ENCODE peak calls at places on chromosome 17, in eight cellular contexts. K, Q, M, Y, X, O, L and S are unnamed samples. For H3K4me1, the result is how much of the 10 kb centered on the place peaks cover.

GRCh38 chr17:58575511-58575910 is 61.1 kb upstream of the MTMR4 start:
- DNase-seq in X (no peak), L (no peak), Q (no peak), Y (peak), K (no peak), O (no peak), M (no peak), S (no peak)

GRCh38 chr17:40726919-40727318 is 23.4 kb upstream of the KRT24 start:
- DNase-seq in O (no peak), K (no peak), L (no peak), M (peak), Q (no peak), Y (no peak), X (no peak), S (no peak)

GRCh38 chr17:11140028-11140427 is 101.0 kb upstream of the SHISA6 start:
- DNase-seq in L (no peak), Q (no peak), K (no peak), O (no peak), M (no peak), Y (no peak), X (no peak), S (no peak)

GRCh38 chr17:8825802-8826201 is 26.6 kb upstream of the MFSD6L start:
- DNase-seq in K (no peak), X (no peak), Q (no peak), O (no peak), M (no peak), L (no peak), Y (no peak), S (no peak)

GRCh38 chr17:57875109-57876022 is 25.5 kb upstream of the MRPS23 start:
- DNase-seq in M (peak), Y (peak), K (peak), O (no peak), L (no peak), X (peak), Q (peak), S (peak)

GRCh38 chr17:56833023-56833811 is 503 bp downstream of the C17orf67 start:
- DNase-seq in Y (no peak), Q (peak), K (peak), M (peak), X (peak), L (peak), O (peak), S (no peak)

GRCh38 chr17:81022371-81022729 is 12.6 kb upstream of the BAIAP2 start:
- DNase-seq in Q (no peak), L (no peak), O (no peak), X (no peak), K (no peak), Y (no peak), M (no peak), S (no peak)

GRCh38 chr17:14672830-14673229 is 371.9 kb downstream of the HS3ST3B1 start:
- DNase-seq in O (no peak), X (no peak), L (no peak), K (no peak), M (peak), Y (no peak), Q (no peak), S (no peak)

GRCh38 chr17:19249681-19250080 is 12.5 kb downstream of the EPN2 start:
- DNase-seq in L (no peak), X (peak), Q (no peak), K (no peak), O (no peak), Y (no peak), M (no peak), S (no peak)

GRCh38 chr17:82503094-82503727 is 16.3 kb upstream of the FOXK2 start:
- DNase-seq in M (no peak), Q (no peak), O (no peak), K (no peak), Y (no peak), X (no peak), L (no peak), S (no peak)
- H3K4me1 ChIP-seq in M (under half), Q (under half), O (under half), K (under half), Y (under half), X (under half), L (under half), S (under half)

GRCh38 chr17:42180411-42180921 is 476 bp downstream of the KCNH4 start:
- DNase-seq in Y (no peak), L (no peak), Q (no peak), M (no peak), X (no peak), K (no peak), O (no peak), S (no peak)
- H3K4me1 ChIP-seq in Y (under half), L (under half), Q (under half), M (under half), X (under half), K (under half), O (under half), S (under half)

GRCh38 chr17:67362173-67362572 is 4.2 kb downstream of the PSMD12 start:
- DNase-seq in L (no peak), O (no peak), Y (no peak), X (no peak), K (no peak), M (no peak), Q (no peak), S (no peak)

GRCh38 chr17:67364847-67365761 is 1.3 kb downstream of the PSMD12 start:
- DNase-seq in L (no peak), K (no peak), M (no peak), Y (no peak), Q (no peak), X (no peak), O (no peak), S (no peak)

GRCh38 chr17:67358612-67359011 is 7.8 kb downstream of the PSMD12 start:
- DNase-seq in Q (no peak), K (no peak), M (no peak), Y (no peak), O (no peak), X (no peak), L (no peak), S (no peak)

GRCh38 chr17:67360880-67361279 is 5.5 kb downstream of the PSMD12 start:
- DNase-seq in O (no peak), Y (no peak), Q (no peak), K (no peak), X (no peak), M (peak), L (no peak), S (no peak)

GRCh38 chr17:67359960-67360817 is 6.2 kb downstream of the PSMD12 start:
- DNase-seq in O (peak), Q (no peak), X (no peak), L (peak), K (no peak), Y (no peak), M (peak), S (no peak)
- H3K4me1 ChIP-seq in O (under half), Q (under half), X (under half), L (half or more), K (half or more), Y (under half), M (under half), S (under half)

GRCh38 chr17:50904522-50905459 is 38.6 kb upstream of the TOB1 start:
- DNase-seq in O (no peak), Y (peak), L (no peak), M (no peak), Q (no peak), K (peak), X (peak), S (peak)
- H3K4me1 ChIP-seq in O (half or more), Y (half or more), L (half or more), M (under half), Q (under half), K (under half), X (under half), S (under half)

GRCh38 chr17:78120971-78121800 is 7.4 kb downstream of the TMC6 start:
- DNase-seq in Q (no peak), Y (no peak), K (no peak), L (peak), M (no peak), O (peak), X (no peak), S (no peak)

GRCh38 chr17:78123258-78123929 is 5.2 kb downstream of the TMC6 start:
- DNase-seq in K (no peak), Y (no peak), M (no peak), Q (no peak), O (no peak), L (no peak), X (no peak), S (no peak)

GRCh38 chr17:78122991-78123249 is 5.6 kb downstream of the TMC6 start:
- DNase-seq in Q (no peak), K (no peak), O (no peak), M (no peak), L (no peak), X (no peak), Y (no peak), S (no peak)

GRCh38 chr17:78121801-78122220 is 6.7 kb downstream of the TMC6 start:
- DNase-seq in X (no peak), O (no peak), Q (no peak), K (no peak), Y (no peak), M (no peak), L (no peak), S (no peak)

GRCh38 chr17:78122221-78122990 is 6.1 kb downstream of the TMC6 start:
- DNase-seq in X (no peak), L (peak), K (no peak), M (no peak), Y (no peak), O (no peak), Q (no peak), S (no peak)
- H3K4me1 ChIP-seq in X (under half), L (half or more), K (half or more), M (under half), Y (under half), O (half or more), Q (under half), S (under half)

GRCh38 chr17:36937961-36938565 is 788 bp downstream of the LHX1 start:
- DNase-seq in L (no peak), O (no peak), M (peak), Y (peak), X (no peak), K (no peak), Q (no peak), S (no peak)

GRCh38 chr17:36939059-36939943 is 2.0 kb downstream of the LHX1 start:
- DNase-seq in K (no peak), L (no peak), O (no peak), Y (no peak), Q (no peak), M (no peak), X (no peak), S (no peak)

GRCh38 chr17:36937001-36937960 is at the start of gene LHX1:
- DNase-seq in Q (no peak), L (no peak), Y (no peak), O (no peak), X (no peak), M (no peak), K (no peak), S (no peak)

GRCh38 chr17:36939944-36940312 is 2.7 kb downstream of the LHX1 start:
- DNase-seq in O (no peak), K (no peak), Y (no peak), X (no peak), M (no peak), Q (no peak), L (no peak), S (no peak)

DNA sequence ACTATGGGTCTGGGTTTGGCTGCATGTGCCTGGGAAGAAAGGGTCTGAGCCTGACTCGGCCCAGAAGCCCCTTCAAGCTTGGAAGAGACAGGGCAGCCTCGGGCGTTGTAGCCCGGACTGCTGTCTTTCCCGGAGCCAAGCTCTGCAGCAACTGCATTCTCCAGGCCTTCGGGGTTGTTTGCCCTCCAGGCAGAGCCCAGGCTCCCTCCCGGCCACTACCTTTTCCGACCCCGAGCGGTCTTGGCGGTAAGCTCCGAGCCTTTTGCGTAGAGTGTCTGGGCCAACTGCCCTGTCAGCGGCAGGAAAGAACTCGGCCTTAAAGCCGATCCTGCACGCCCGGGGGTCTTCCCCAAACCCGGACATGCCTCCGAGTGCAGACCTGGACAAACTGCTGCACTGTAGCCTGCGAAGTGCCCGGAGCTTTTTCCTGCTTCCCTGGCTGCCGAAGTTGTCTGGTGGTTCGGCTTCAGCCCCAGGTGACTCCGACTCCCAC is 1.3 kb downstream of the LHX1 start:
- DNase-seq in Q (no peak), L (no peak), O (no peak), X (no peak), Y (no peak), K (no peak), M (no peak), S (no peak)
- H3K4me1 ChIP-seq in Q (under half), L (half or more), O (half or more), X (under half), Y (under half), K (half or more), M (under half), S (half or more)

DNA sequence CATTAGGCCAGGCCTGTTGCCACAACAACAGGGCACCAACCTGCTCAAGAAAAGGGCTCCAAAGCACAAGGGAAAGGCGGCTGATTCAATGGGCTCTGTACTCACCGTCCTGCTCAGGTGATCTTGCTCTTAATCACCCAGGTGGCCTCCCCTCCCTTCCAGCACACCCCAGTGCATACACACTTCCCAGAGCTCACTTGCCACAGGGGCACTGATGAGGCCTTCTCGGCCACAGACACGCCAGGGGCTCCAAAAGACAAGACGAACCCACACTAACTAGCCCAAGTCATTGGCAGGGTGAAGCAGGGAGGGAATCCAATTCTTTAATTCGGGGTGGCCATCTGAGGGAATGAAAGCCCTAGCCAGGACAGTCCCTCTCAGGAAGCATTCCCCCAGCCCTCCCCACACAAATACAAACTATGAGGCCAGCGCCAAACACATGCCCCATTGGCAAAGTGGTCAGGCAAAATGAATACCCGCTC is 1.4 kb downstream of the MYO18A start:
- DNase-seq in X (peak), M (peak), Q (no peak), Y (no peak), K (no peak), O (no peak), L (no peak), S (no peak)
- H3K4me1 ChIP-seq in X (under half), M (under half), Q (under half), Y (half or more), K (half or more), O (under half), L (under half), S (under half)

GRCh38 chr17:73536700-73537680 is 107.3 kb downstream of the SDK2 start:
- DNase-seq in Q (no peak), L (no peak), Y (no peak), K (no peak), O (no peak), X (no peak), M (peak), S (no peak)
- H3K4me1 ChIP-seq in Q (under half), L (under half), Y (under half), K (under half), O (under half), X (under half), M (under half), S (under half)

GRCh38 chr17:45230410-45230786 is 8.7 kb downstream of the FMNL1 start:
- DNase-seq in X (no peak), Y (no peak), L (no peak), K (no peak), M (no peak), Q (no peak), O (no peak), S (no peak)
- H3K4me1 ChIP-seq in X (under half), Y (under half), L (half or more), K (half or more), M (under half), Q (under half), O (half or more), S (under half)

GRCh38 chr17:64331946-64332493 is 58.6 kb downstream of the PECAM1 start:
- DNase-seq in K (peak), L (no peak), X (no peak), Y (peak), Q (no peak), O (no peak), M (peak), S (no peak)
- H3K4me1 ChIP-seq in K (half or more), L (under half), X (under half), Y (half or more), Q (under half), O (under half), M (under half), S (under half)